ENCODE peak calls at places on chromosomes 4 and X, in four cellular contexts. A is tibial artery, O is IMR-90, C is astrocyte of the cerebellum. Y is an unnamed sample.

GRCh38 chr4:8039290-8039689 is 99.6 kb upstream of the AFAP1 start:
- DNase-seq in O (no peak), C (no peak), A (no peak), Y (no peak)

GRCh38 chrX:133984857-133985163 is 584 bp downstream of the GPC3 start:
- DNase-seq in C (no peak), A (no peak), O (no peak), Y (no peak)

GRCh38 chr4:140706276-140706625 is 49.9 kb downstream of the TBC1D9 start:
- DNase-seq in A (no peak), C (no peak), O (no peak), Y (peak)

GRCh38 chrX:9204560-9204959 is 170.6 kb upstream of the FAM9B start:
- DNase-seq in O (peak), A (no peak), C (no peak), Y (no peak)

GRCh38 chr4:106256190-106256589 is 59.8 kb downstream of the TBCK start:
- DNase-seq in C (no peak), A (no peak), O (no peak), Y (no peak)

GRCh38 chrX:55524487-55524886 is 34.8 kb upstream of the USP51 start:
- DNase-seq in A (no peak), C (no peak), O (peak), Y (peak)

GRCh38 chr4:19657856-19658255 is 593.8 kb upstream of the SLIT2 start:
- DNase-seq in C (no peak), O (no peak), A (no peak), Y (peak)

GRCh38 chrX:120781416-120781815 is 94.2 kb downstream of the CT47B1 start:
- DNase-seq in O (no peak), A (no peak), C (peak), Y (peak)

GRCh38 chrX:118495958-118496762 is 545 bp downstream of the DOCK11 start:
- DNase-seq in A (peak), O (no peak), C (no peak), Y (no peak)

GRCh38 chrX:132092439-132093065 is 35.3 kb downstream of the FRMD7 start:
- DNase-seq in A (peak), O (peak), C (peak), Y (peak)

GRCh38 chrX:154734101-154734781 is 16.6 kb downstream of the GAB3 start:
- DNase-seq in O (peak), A (peak), C (no peak), Y (peak)

GRCh38 chr4:66193487-66193886 is 523.2 kb upstream of the EPHA5 start:
- DNase-seq in O (no peak), C (no peak), A (no peak), Y (no peak)

GRCh38 chr4:6668391-6668790 is 25.3 kb upstream of the S100P start:
- DNase-seq in C (peak), O (peak), A (no peak), Y (peak)

GRCh38 chr4:82948647-82949204 is 48.2 kb downstream of the THAP9 start:
- DNase-seq in O (peak), C (no peak), A (no peak), Y (peak)

GRCh38 chrX:145213504-145213903 is 33.8 kb upstream of the SPANXN1 start:
- DNase-seq in O (no peak), C (no peak), A (no peak), Y (no peak)

GRCh38 chrX:110001702-110002299 is 1.1 kb upstream of the TMEM164 start:
- DNase-seq in O (no peak), A (no peak), C (no peak), Y (no peak)

GRCh38 chr4:143294310-143294709 is 42.4 kb upstream of the GAB1 start:
- DNase-seq in A (peak), C (peak), O (peak), Y (peak)

GRCh38 chr4:148954011-148954749 is 512.0 kb upstream of the NR3C2 start:
- DNase-seq in A (no peak), O (no peak), C (no peak), Y (no peak)

GRCh38 chr4:133320576-133321170 is 171.6 kb downstream of the PCDH10 start:
- DNase-seq in C (peak), A (no peak), O (peak), Y (peak)

GRCh38 chrX:148567229-148567628 is 66.8 kb downstream of the AFF2 start:
- DNase-seq in A (no peak), O (peak), C (peak), Y (peak)

GRCh38 chr4:16715482-16715881 is 183.0 kb downstream of the LDB2 start:
- DNase-seq in A (no peak), O (no peak), C (no peak), Y (peak)

GRCh38 chr4:105765690-105766407 is 57.3 kb downstream of the GSTCD start:
- DNase-seq in A (no peak), C (peak), O (peak), Y (peak)

GRCh38 chrX:148599404-148599803 is 99.0 kb downstream of the AFF2 start:
- DNase-seq in O (no peak), A (no peak), C (no peak), Y (no peak)

GRCh38 chrX:29530520-29530919 is 684.8 kb upstream of the MAGEB2 start:
- DNase-seq in A (no peak), C (no peak), O (peak), Y (peak)

GRCh38 chr4:75634281-75634680 is 4.0 kb upstream of the CDKL2 start:
- DNase-seq in A (no peak), C (no peak), O (no peak), Y (no peak)

GRCh38 chr4:8792491-8792890 is 79.1 kb downstream of the HMX1 start:
- DNase-seq in A (no peak), O (no peak), C (no peak), Y (no peak)

GRCh38 chrX:15438332-15438731 is 54.1 kb upstream of the VEGFD start:
- DNase-seq in C (no peak), O (no peak), A (no peak), Y (no peak)

GRCh38 chr4:88285235-88285505 is 809 bp upstream of the PPM1K start:
- DNase-seq in A (no peak), O (no peak), C (no peak), Y (no peak)

GRCh38 chr4:121256346-121256745 is 92.2 kb upstream of the TNIP3 start:
- DNase-seq in O (peak), C (peak), A (no peak), Y (peak)

GRCh38 chrX:68829594-68830485 is 1.0 kb downstream of the EFNB1 start:
- DNase-seq in O (peak), C (no peak), A (no peak), Y (no peak)

GRCh38 chr4:3145251-3145908 is 70.9 kb downstream of the HTT start:
- DNase-seq in C (peak), A (no peak), O (peak), Y (peak)

GRCh38 chr4:40546506-40546905 is 83.2 kb downstream of the RBM47 start:
- DNase-seq in A (no peak), C (no peak), O (no peak), Y (no peak)

GRCh38 chrX:111352424-111352823 is 59.6 kb downstream of the DCX start:
- DNase-seq in C (peak), O (no peak), A (no peak), Y (peak)

GRCh38 chr4:40180356-40180755 is 16.5 kb upstream of the RHOH start:
- DNase-seq in O (peak), A (no peak), C (peak), Y (peak)

GRCh38 chrX:136616987-136617685 is 30.8 kb upstream of the CD40LG start:
- DNase-seq in C (no peak), A (no peak), O (no peak), Y (no peak)

GRCh38 chr4:40858946-40859345 is 109.2 kb downstream of the NSUN7 start:
- DNase-seq in O (no peak), C (no peak), A (no peak), Y (no peak)

GRCh38 chr4:184805462-184806245 is 20.1 kb downstream of the ACSL1 start:
- DNase-seq in O (no peak), A (no peak), C (no peak), Y (no peak)

GRCh38 chrX:106898462-106898861 is 4.7 kb downstream of the RIPPLY1 start:
- DNase-seq in C (peak), A (no peak), O (peak), Y (peak)

GRCh38 chrX:106891762-106892161 is 11.4 kb downstream of the RIPPLY1 start:
- DNase-seq in C (no peak), A (no peak), O (no peak), Y (no peak)

GRCh38 chrX:106897259-106897658 is 5.9 kb downstream of the RIPPLY1 start:
- DNase-seq in O (peak), C (no peak), A (no peak), Y (peak)

GRCh38 chrX:106894392-106894909 is 8.7 kb downstream of the RIPPLY1 start:
- DNase-seq in C (peak), O (peak), A (peak), Y (peak)

DNA sequence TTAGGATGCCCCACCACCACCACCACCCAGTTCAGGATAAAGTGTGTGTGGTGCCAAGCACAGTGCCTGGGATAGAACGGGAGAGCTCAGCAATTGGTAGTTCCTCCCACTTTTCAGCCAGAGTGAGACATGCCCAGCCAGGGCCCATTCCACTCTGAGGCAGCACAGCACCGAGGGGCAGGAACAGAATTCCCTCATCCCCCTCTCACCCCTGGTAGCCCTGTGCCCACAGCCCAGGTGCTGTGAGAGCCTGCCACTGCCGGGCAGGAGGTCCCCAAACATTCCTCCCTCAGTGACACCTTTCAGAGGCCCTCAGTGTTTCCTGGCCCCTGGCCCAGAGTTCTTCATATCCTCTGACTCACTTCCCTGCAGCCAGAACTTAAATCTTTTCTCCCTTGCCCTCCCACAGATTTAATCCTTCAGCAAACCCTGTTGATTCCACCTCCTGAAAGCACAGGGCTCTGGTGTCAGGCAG is 8.1 kb downstream of the RIPPLY1 start:
- DNase-seq in C (peak), O (peak), A (no peak), Y (peak)
- H3K4me3 ChIP-seq in C (no peak), O (no peak), A (no peak), Y (no peak)

GRCh38 chr4:188821500-188821899 is 682.3 kb downstream of the TRIML1 start:
- DNase-seq in O (no peak), C (no peak), A (no peak), Y (no peak)
- TF ChIP-seq CTCF in O (no peak), C (no peak), A (no peak), Y (no peak)

GRCh38 chr4:55658657-55659056 is 22.6 kb upstream of the NMU start:
- DNase-seq in C (no peak), O (no peak), A (no peak), Y (no peak)

GRCh38 chr4:55663145-55663544 is 27.0 kb upstream of the NMU start:
- DNase-seq in C (no peak), O (no peak), A (no peak), Y (no peak)

GRCh38 chr4:55666535-55666934 is 30.4 kb upstream of the NMU start:
- DNase-seq in C (no peak), A (no peak), O (no peak), Y (no peak)

GRCh38 chr4:55661398-55662056 is 25.4 kb upstream of the NMU start:
- DNase-seq in O (no peak), A (no peak), C (no peak), Y (no peak)
- H3K4me3 ChIP-seq in O (no peak), A (no peak), C (no peak), Y (no peak)

GRCh38 chr4:4762909-4763814 is 96.3 kb upstream of the MSX1 start:
- DNase-seq in O (peak), C (peak), A (no peak), Y (peak)

GRCh38 chr4:4759233-4759632 is 100.2 kb upstream of the MSX1 start:
- DNase-seq in A (no peak), C (no peak), O (no peak), Y (no peak)

GRCh38 chr4:4759883-4760282 is 99.6 kb upstream of the MSX1 start:
- DNase-seq in A (no peak), O (no peak), C (no peak), Y (no peak)

GRCh38 chr4:4762300-4762699 is 97.2 kb upstream of the MSX1 start:
- DNase-seq in A (no peak), C (no peak), O (no peak), Y (no peak)

DNA sequence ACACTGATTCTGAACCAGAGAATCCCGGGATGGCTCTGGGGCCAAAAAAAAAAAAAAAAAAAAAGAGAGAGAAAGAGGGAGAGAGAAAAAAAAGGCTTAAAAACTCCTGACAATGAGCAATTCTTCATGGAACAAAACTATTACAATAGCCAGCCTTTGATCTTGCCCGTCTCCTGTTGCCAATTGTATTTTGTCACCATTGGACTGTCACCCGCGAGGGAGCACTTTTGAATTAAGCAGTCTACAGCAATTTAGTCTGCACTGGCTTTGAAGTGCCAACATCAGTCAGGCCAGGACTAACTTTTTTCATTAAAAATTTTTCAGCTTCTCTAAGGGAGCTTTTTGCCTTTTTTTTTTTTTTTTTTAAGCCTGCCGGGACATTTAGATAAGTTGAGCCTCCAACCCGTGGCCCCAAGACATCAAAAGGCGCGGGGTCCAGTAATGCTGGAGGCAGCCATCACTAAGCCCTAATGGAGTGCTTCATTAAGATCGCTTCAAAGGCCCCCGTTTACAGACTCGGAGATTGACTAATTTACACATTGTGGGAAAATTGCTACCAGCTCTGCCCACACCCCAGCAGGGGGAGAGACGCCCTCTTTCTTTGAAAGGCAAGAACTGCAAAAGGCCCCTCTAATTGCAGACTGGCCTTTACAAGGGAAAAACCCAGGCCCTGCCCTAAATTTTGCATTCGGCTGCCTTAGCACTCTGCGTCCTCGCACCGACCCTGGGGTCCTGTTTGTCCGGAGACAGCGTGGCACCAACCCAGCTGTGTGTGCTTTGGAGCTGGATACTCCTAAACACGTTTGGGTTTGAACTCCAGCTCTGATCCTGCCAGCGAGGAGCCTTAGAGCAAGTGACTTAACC is 98.1 kb upstream of the MSX1 start:
- DNase-seq in C (no peak), A (no peak), O (no peak), Y (no peak)
- TF ChIP-seq CTCF in C (peak), A (no peak), O (peak), Y (no peak)

DNA sequence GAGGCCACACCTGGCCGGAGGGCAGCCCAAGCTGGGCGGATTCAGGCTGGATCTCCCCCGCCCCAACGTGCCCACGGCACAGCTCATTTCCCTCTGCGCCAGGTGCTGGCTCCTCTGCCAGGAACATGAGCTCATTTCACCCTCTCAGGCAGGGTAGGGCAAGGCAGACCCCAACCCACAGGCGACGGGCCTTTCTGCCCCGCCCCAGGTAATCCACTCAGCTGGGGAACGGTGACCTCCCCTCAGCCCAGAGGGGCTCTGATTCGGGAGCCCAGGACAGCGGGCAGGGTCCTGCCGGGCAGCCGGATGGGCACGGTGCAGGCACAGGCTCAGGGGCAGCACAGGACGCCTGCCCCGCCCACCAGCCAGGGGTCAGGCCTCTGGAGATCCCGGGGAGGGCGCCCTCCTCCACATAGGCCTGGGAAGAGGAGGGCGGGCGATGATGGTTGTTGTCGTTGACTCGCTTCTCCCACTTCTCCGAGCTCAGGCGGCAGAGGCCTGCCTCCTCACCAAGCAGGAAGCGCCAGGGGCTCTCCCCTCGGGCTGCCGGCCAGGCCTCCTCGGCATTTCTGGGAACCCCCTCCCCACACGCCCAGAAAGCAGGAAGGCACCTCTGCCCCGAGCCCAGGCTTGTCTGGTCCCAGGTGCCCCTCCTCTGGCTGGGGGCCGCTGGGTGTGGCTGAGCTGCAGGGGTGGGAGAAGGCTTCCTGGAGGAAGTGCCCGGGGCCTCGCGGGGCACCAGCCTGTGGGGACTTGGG is 31.1 kb downstream of the TACC3 start:
- DNase-seq in O (peak), C (no peak), A (no peak), Y (peak)
- H3K4me3 ChIP-seq in O (no peak), C (no peak), A (no peak), Y (no peak)

GRCh38 chr4:182089326-182089725 is 153.9 kb upstream of the TENM3 start:
- DNase-seq in O (no peak), A (no peak), C (no peak), Y (no peak)
- TF ChIP-seq CTCF in O (no peak), A (no peak), C (no peak), Y (peak)

GRCh38 chr4:188432328-188432727 is 293.1 kb downstream of the TRIML1 start:
- DNase-seq in O (peak), C (no peak), A (no peak), Y (no peak)

GRCh38 chr4:188429965-188430364 is 290.7 kb downstream of the TRIML1 start:
- DNase-seq in A (no peak), C (no peak), O (no peak), Y (no peak)

GRCh38 chr4:188433916-188434315 is 294.7 kb downstream of the TRIML1 start:
- DNase-seq in A (no peak), C (no peak), O (peak), Y (no peak)

GRCh38 chr4:188430384-188430783 is 291.1 kb downstream of the TRIML1 start:
- DNase-seq in C (no peak), A (no peak), O (no peak), Y (no peak)

GRCh38 chr4:188428935-188429334 is 289.7 kb downstream of the TRIML1 start:
- DNase-seq in A (no peak), O (peak), C (no peak), Y (peak)
- H3K4me3 ChIP-seq in A (no peak), O (no peak), C (no peak), Y (no peak)

GRCh38 chrX:13747836-13748235 is 13.3 kb downstream of the OFD1 start:
- DNase-seq in A (peak), O (peak), C (peak), Y (peak)
- TF ChIP-seq CTCF in A (peak), O (peak), C (peak), Y (peak)

DNA sequence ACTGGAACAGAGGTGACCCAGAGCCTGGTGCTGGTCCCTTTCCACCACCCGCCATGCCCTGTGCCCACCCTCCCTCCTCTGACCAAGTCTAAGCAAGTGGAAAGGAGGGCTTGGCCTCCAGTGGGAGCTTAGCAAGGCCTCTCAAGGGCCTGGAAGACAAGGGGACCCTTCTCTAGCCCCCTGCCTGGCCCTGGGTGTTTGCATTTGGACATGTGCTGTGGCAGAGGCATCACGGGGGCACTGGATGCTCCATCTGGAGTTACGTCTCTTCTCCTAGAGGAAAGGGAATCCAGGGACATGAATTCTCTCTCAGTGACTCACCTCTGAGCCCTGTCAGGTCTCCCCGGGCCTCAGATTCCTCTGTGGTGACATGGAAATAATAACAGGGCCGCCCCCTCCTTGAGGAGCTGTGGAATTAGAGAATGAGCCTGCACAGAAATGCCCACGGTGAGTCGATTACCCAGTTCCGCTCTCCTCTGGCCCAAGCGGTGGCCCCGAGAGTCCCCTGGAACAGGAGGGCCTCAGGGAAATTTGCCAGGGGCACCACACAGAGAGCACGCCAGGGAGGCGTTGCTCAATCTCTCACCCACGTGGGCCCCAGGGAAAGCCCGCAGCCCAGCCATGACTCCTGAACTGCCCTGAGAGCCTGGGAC is 189.7 kb downstream of the BCOR start:
- DNase-seq in C (peak), A (peak), O (peak), Y (peak)
- H3K4me3 ChIP-seq in C (no peak), A (no peak), O (no peak), Y (no peak)